ENCODE peak calls at places on chromosomes 13 and 19, in six cellular contexts. K, D, L, A, F and N are unnamed samples.

GRCh38 chr19:33290956-33291622 is 11.2 kb downstream of the CEBPA start:
- DNase-seq in K (peak), D (peak), L (no peak), A (peak), F (peak), N (no peak)

GRCh38 chr19:56699552-56699951 is 28.0 kb upstream of the ZNF835 start:
- DNase-seq in K (no peak), D (no peak), L (no peak), A (no peak), F (no peak), N (no peak)

GRCh38 chr19:48468806-48469055 is 438 bp upstream of the CYTH2 start:
- DNase-seq in K (no peak), D (no peak), L (no peak), A (no peak), F (no peak), N (no peak)

GRCh38 chr13:92553470-92554114 is 673.0 kb upstream of the GPC6 start:
- DNase-seq in K (no peak), D (no peak), L (no peak), A (no peak), F (no peak), N (no peak)

GRCh38 chr13:79988573-79988972 is 352.4 kb downstream of the SPRY2 start:
- DNase-seq in K (no peak), D (no peak), L (peak), A (peak), F (no peak), N (no peak)

GRCh38 chr13:40585911-40586471 is 80.5 kb downstream of the FOXO1 start:
- DNase-seq in K (no peak), D (no peak), L (peak), A (peak), F (no peak), N (no peak)

GRCh38 chr13:98365291-98365690 is 188.2 kb upstream of the RNF113B start:
- DNase-seq in K (no peak), D (no peak), L (no peak), A (no peak), F (no peak), N (no peak)

GRCh38 chr19:46040952-46041500 is at the start of gene IGFL4:
- DNase-seq in K (no peak), D (no peak), L (no peak), A (no peak), F (peak), N (no peak)

GRCh38 chr13:74883834-74884233 is 598.1 kb downstream of the TBC1D4 start:
- DNase-seq in K (no peak), D (no peak), L (no peak), A (peak), F (no peak), N (no peak)

GRCh38 chr19:49592486-49593232 is 1.7 kb downstream of the PRR12 start:
- DNase-seq in K (no peak), D (peak), L (no peak), A (peak), F (peak), N (no peak)

GRCh38 chr19:57355916-57356315 is 4.8 kb downstream of the ZNF304 start:
- DNase-seq in K (no peak), D (no peak), L (no peak), A (no peak), F (no peak), N (no peak)

GRCh38 chr19:54158812-54159351 is 639 bp downstream of the LENG1 start:
- DNase-seq in K (no peak), D (no peak), L (no peak), A (peak), F (no peak), N (no peak)

GRCh38 chr13:100544866-100545683 is 43.5 kb downstream of the GGACT start:
- DNase-seq in K (peak), D (no peak), L (no peak), A (no peak), F (no peak), N (peak)

GRCh38 chr13:104571161-104571889 is 1505.1 kb upstream of the SLC10A2 start:
- DNase-seq in K (no peak), D (peak), L (no peak), A (peak), F (peak), N (no peak)

GRCh38 chr13:102597029-102598015 is 536 bp downstream of the TPP2 start:
- DNase-seq in K (no peak), D (peak), L (no peak), A (no peak), F (peak), N (no peak)

GRCh38 chr19:540867-541637 is 2.8 kb upstream of the GZMM start:
- DNase-seq in K (no peak), D (no peak), L (no peak), A (no peak), F (no peak), N (no peak)

GRCh38 chr13:110238795-110239194 is 68.2 kb downstream of the COL4A1 start:
- DNase-seq in K (no peak), D (no peak), L (no peak), A (peak), F (no peak), N (no peak)

GRCh38 chr19:21474671-21475181 is 30.7 kb upstream of the ZNF429 start:
- DNase-seq in K (peak), D (peak), L (no peak), A (peak), F (no peak), N (peak)

GRCh38 chr19:4310247-4311121 is 6.1 kb downstream of the FSD1 start:
- DNase-seq in K (no peak), D (peak), L (no peak), A (no peak), F (peak), N (no peak)

GRCh38 chr13:68170961-68171360 is 940.8 kb upstream of the PCDH9 start:
- DNase-seq in K (no peak), D (no peak), L (no peak), A (no peak), F (no peak), N (no peak)

GRCh38 chr13:93977986-93978385 is 501.5 kb downstream of the DCT start:
- DNase-seq in K (no peak), D (no peak), L (no peak), A (no peak), F (no peak), N (no peak)

GRCh38 chr13:114077938-114078335 is 54.5 kb downstream of the RASA3 start:
- DNase-seq in K (peak), D (no peak), L (peak), A (peak), F (no peak), N (no peak)

GRCh38 chr19:57067440-57067839 is 52.3 kb upstream of the USP29 start:
- DNase-seq in K (no peak), D (no peak), L (no peak), A (no peak), F (no peak), N (no peak)

GRCh38 chr19:10896851-10897526 is 25.6 kb downstream of the CARM1 start:
- DNase-seq in K (no peak), D (peak), L (no peak), A (no peak), F (peak), N (no peak)

GRCh38 chr13:46295531-46296464 is 84.1 kb downstream of the LRRC63 start:
- DNase-seq in K (no peak), D (no peak), L (peak), A (peak), F (no peak), N (no peak)

GRCh38 chr13:83557845-83558244 is 324.4 kb downstream of the SLITRK1 start:
- DNase-seq in K (no peak), D (no peak), L (no peak), A (no peak), F (no peak), N (no peak)

GRCh38 chr19:47719047-47719885 is 6.0 kb downstream of the EHD2 start:
- DNase-seq in K (peak), D (peak), L (peak), A (peak), F (peak), N (no peak)

GRCh38 chr13:28121224-28121623 is 17.1 kb upstream of the PAN3 start:
- DNase-seq in K (no peak), D (no peak), L (no peak), A (no peak), F (no peak), N (no peak)
- TF ChIP-seq CTCF in K (no peak), D (no peak), L (no peak), A (no peak), F (no peak), N (no peak)

DNA sequence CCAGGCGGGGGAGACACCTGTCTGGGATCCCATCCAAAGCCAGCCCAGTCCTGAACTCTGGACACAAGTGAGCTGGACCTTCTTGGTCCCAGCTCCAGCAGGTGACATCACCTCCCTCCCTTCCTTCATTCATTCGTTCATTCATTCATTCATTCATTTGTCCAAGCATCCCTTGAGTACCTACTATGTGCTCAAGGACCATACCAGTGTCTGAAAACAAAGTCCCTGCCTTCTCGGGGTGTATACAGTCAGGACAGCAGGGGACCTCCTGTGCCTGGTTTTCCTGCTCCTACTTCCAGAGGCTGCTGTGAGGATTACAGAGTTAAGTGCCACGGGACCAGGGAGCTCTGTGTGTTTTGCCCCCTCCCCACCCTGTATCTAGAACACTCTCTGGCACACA is 14.0 kb downstream of the ACER1 start:
- DNase-seq in K (no peak), D (no peak), L (no peak), A (no peak), F (no peak), N (no peak)
- TF ChIP-seq CTCF in K (no peak), D (no peak), L (no peak), A (no peak), F (no peak), N (no peak)

GRCh38 chr13:111398715-111399299 is 78.4 kb downstream of the TEX29 start:
- DNase-seq in K (no peak), D (no peak), L (no peak), A (peak), F (no peak), N (peak)
- TF ChIP-seq CTCF in K (no peak), D (no peak), L (no peak), A (peak), F (no peak), N (no peak)

GRCh38 chr19:35757231-35757748 is 461 bp upstream of the HSPB6 start:
- DNase-seq in K (peak), D (peak), L (no peak), A (peak), F (no peak), N (no peak)
- TF ChIP-seq CTCF in K (no peak), D (no peak), L (no peak), A (no peak), F (no peak), N (no peak)

GRCh38 chr19:34309368-34310138 is 55.2 kb downstream of the GARRE1 start:
- DNase-seq in K (no peak), D (no peak), L (no peak), A (no peak), F (no peak), N (no peak)

GRCh38 chr19:34306213-34306661 is 51.9 kb downstream of the GARRE1 start:
- DNase-seq in K (no peak), D (peak), L (no peak), A (no peak), F (no peak), N (no peak)

GRCh38 chr19:34310494-34310981 is 54.5 kb upstream of the GPI start:
- DNase-seq in K (no peak), D (peak), L (no peak), A (no peak), F (no peak), N (no peak)

GRCh38 chr19:34306824-34307223 is 52.5 kb downstream of the GARRE1 start:
- DNase-seq in K (no peak), D (no peak), L (no peak), A (no peak), F (no peak), N (no peak)

GRCh38 chr19:34308381-34309367 is 54.3 kb downstream of the GARRE1 start:
- DNase-seq in K (no peak), D (no peak), L (no peak), A (peak), F (no peak), N (no peak)
- TF ChIP-seq CTCF in K (no peak), D (no peak), L (no peak), A (no peak), F (no peak), N (no peak)

GRCh38 chr19:41958367-41959055 is 610 bp downstream of the RABAC1 start:
- DNase-seq in K (peak), D (peak), L (no peak), A (peak), F (peak), N (peak)

GRCh38 chr19:41960973-41961372 is 1.9 kb upstream of the RABAC1 start:
- DNase-seq in K (no peak), D (no peak), L (no peak), A (no peak), F (no peak), N (no peak)

GRCh38 chr19:41957838-41958366 is 1.2 kb downstream of the RABAC1 start:
- DNase-seq in K (peak), D (peak), L (peak), A (peak), F (peak), N (no peak)

GRCh38 chr19:41957161-41957837 is 1.8 kb downstream of the RABAC1 start:
- DNase-seq in K (no peak), D (peak), L (no peak), A (no peak), F (no peak), N (no peak)

DNA sequence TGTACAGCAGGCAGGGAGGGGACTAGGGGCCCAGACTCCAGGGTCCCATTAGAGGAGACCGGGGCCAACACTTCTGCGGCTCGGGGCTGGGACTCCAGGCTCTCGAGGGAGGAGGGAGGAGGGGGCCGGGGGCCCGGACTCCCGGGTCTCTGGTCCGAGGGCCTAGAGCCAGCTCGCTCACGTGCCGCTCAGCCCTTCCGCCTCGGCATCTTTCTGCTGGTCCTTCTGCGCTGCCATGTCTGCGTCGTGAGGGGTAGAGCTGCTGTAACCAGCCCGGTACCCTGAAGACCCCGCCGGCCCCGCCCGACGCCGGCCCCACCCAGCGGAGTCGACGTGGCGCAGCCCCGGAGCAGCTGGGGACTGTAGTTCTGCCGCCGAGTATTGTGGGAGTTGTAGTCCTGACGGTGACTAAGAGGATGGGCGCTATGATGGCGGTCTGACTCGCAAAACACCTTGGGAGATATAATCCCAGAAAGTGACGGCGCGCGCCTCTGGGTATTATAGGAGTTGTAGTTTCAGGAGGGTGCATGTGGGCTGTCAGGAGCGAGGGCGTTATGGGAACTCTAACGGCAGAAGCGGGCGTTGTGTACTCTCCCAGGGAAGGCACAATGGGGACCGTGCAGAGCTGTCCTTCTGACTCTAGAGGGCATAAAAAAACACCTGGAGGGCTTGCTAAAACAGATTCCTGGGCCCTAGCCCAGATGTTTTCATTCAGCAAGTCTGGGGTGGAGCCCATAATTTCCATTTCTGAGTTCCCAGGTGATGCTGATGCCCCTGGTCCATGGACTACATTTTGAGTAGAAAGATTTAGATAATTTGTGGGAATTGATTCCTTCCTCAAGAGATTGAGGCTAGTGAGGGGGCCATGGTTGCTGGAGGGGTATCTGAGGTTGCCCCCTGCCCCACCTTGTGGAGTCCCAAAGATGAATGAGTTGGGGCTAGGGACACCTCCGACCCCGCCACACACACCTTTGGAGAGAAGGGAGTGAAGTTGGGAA is at the start of gene RABAC1:
- DNase-seq in K (peak), D (peak), L (peak), A (peak), F (peak), N (peak)
- TF ChIP-seq CTCF in K (no peak), D (no peak), L (no peak), A (peak), F (peak), N (peak)

DNA sequence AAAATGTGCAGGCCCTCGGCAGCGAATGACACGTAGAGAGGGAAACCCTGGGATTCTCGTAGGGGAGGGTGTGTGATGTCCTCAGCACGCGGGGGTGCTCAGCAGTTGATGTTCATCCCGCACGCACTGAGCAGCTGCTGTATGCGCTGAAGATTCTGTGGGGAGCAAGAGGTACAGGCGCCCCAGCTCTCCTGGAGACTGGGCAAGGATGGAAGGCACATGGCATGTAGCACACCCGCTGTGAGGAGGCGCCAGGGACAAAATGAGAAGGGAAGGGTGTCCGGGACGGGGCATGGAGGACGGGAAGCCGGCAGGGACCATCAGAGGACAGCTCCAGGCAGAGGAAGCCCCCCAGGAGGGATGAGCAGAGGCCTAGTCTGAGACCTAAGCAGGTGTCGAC is 15.4 kb downstream of the ATP11A start:
- DNase-seq in K (no peak), D (no peak), L (no peak), A (no peak), F (no peak), N (no peak)
- TF ChIP-seq CTCF in K (no peak), D (no peak), L (no peak), A (no peak), F (no peak), N (no peak)

GRCh38 chr19:15453091-15453498 is 3.3 kb upstream of the WIZ start:
- DNase-seq in K (no peak), D (no peak), L (no peak), A (no peak), F (no peak), N (no peak)
- TF ChIP-seq CTCF in K (peak), D (no peak), L (no peak), A (no peak), F (no peak), N (peak)

DNA sequence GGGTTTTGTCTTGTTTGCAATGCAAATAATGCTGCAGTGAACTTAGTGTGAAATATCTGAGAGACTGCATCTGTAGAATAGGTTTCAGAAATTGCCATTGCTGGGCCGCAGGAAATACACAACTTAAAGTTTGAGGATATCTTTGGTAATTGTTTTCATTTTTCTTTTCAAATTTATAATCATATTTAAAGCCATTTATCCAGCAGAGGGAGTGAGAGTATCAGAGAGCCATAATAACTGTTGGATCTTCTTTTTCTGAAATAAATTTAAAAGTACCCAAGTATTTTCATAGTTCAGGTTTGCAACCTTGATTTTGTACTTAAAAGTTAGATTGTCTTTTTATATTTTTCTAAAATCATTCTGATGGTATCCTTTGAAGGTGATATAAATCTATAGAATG is 99.4 kb downstream of the ZMYM2 start:
- DNase-seq in K (no peak), D (no peak), L (no peak), A (no peak), F (no peak), N (no peak)
- TF ChIP-seq CTCF in K (no peak), D (no peak), L (no peak), A (peak), F (no peak), N (peak)